ENCODE peak calls at places on chromosomes 16 and 17, in four cellular contexts. D is dorsolateral prefrontal cortex, U is heart left ventricle, V is tibial artery. C is an unnamed sample.

GRCh38 chr17:81083125-81083765 is 48.3 kb downstream of the BAIAP2 start:
- DNase-seq in U (peak; percentile 57), D (no peak), V (no peak), C (no peak)

GRCh38 chr16:66521951-66522771 is 27.8 kb downstream of the TK2 start:
- DNase-seq in V (no peak), D (no peak), U (peak; percentile 54), C (no peak)

GRCh38 chr16:27237229-27238015 is 31.1 kb downstream of the NSMCE1 start:
- DNase-seq in U (no peak), V (peak; percentile 62), D (no peak), C (no peak)

GRCh38 chr17:30333503-30334240 is at the start of gene TMIGD1:
- DNase-seq in U (no peak), D (no peak), V (no peak), C (no peak)

GRCh38 chr17:728911-729310 is 3.5 kb upstream of the TLCD3A start:
- DNase-seq in D (no peak), V (no peak), U (no peak), C (no peak)

GRCh38 chr17:57045868-57046671 is 39.0 kb upstream of the AKAP1 start:
- DNase-seq in D (no peak), U (peak; percentile 18), V (peak; percentile 69), C (no peak)

GRCh38 chr17:39719966-39720365 is 10.4 kb downstream of the MIEN1 start:
- DNase-seq in U (no peak), D (no peak), V (no peak), C (no peak)

GRCh38 chr17:2346475-2346874 is 9.2 kb downstream of the SGSM2 start:
- DNase-seq in D (no peak), V (no peak), U (no peak), C (no peak)

GRCh38 chr17:72404872-72405271 is 284.1 kb downstream of the SOX9 start:
- DNase-seq in U (no peak), V (no peak), D (no peak), C (no peak)

GRCh38 chr16:8110572-8111514 is 479.5 kb downstream of the TMEM114 start:
- DNase-seq in D (no peak), V (no peak), U (no peak), C (no peak)

GRCh38 chr17:68509151-68510057 is 2.8 kb upstream of the PRKAR1A start:
- DNase-seq in D (no peak), V (no peak), U (peak; percentile 66), C (no peak)

GRCh38 chr17:55492951-55493350 is 18.3 kb downstream of the SMIM36 start:
- DNase-seq in V (no peak), U (no peak), D (no peak), C (no peak)

GRCh38 chr17:80585880-80586279 is 41.2 kb downstream of the RPTOR start:
- DNase-seq in V (no peak), U (no peak), D (no peak), C (no peak)

GRCh38 chr16:46650224-46650623 is 29.0 kb upstream of the SHCBP1 start:
- DNase-seq in U (no peak), V (no peak), D (no peak), C (no peak)

GRCh38 chr17:41571561-41572434 is at the start of gene KRT9:
- DNase-seq in U (no peak), V (no peak), D (no peak), C (no peak)

GRCh38 chr17:19006698-19007097 is 2.1 kb upstream of the FAM83G start:
- DNase-seq in U (no peak), V (no peak), D (no peak), C (no peak)

GRCh38 chr16:81778861-81779539 is at the start of gene PLCG2:
- DNase-seq in D (no peak), V (peak; percentile 69), U (peak; percentile 83), C (no peak)

GRCh38 chr16:81784042-81784785 is 5.1 kb downstream of the PLCG2 start:
- DNase-seq in U (no peak), V (no peak), D (no peak), C (no peak)

GRCh38 chr16:81778231-81778630 is 860 bp upstream of the PLCG2 start:
- DNase-seq in U (no peak), V (no peak), D (no peak), C (no peak)

GRCh38 chr16:81779540-81780320 is 639 bp downstream of the PLCG2 start:
- DNase-seq in D (no peak), V (no peak), U (peak; percentile 39), C (no peak)

DNA sequence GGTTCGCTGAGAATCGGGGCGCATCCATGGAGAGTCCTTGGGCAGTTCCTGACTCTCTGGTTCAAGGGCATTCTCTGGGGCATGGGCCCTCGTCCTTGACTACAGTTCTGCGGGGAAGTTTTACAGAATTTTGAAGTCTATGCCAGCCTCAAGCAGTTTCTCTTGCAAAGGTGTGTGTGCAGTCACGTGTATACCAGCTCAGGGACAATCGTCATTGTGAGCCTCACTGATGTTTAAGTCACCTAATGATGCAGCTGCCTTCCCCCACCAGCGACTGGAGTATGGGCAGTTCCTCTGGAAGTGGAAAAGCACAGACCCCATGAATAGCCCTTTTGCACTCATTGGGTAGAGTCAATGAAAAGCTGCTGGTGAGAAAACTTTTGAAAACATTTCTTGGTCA is 1.3 kb downstream of the PLCG2 start:
- DNase-seq in V (no peak), D (no peak), U (no peak), C (no peak)
- H3K4me3 ChIP-seq in V (peak overlapping the region; percentile 57), D (peak overlapping the region; percentile 60), U (peak overlapping the region; percentile 54), C (no peak overlapping the region)

GRCh38 chr17:45021607-45022287 is 29.7 kb downstream of the DCAKD start:
- DNase-seq in V (peak; percentile 80), U (peak; percentile 73), D (no peak), C (no peak)

GRCh38 chr17:45022655-45023339 is 28.6 kb downstream of the DCAKD start:
- DNase-seq in D (no peak), V (no peak), U (no peak), C (no peak)

GRCh38 chr17:45019177-45019711 is 32.2 kb downstream of the DCAKD start:
- DNase-seq in V (no peak), D (no peak), U (peak; percentile 50), C (no peak)

GRCh38 chr17:45020354-45021138 is 30.9 kb downstream of the DCAKD start:
- DNase-seq in V (no peak), D (peak; percentile 68), U (peak; percentile 40), C (no peak)

DNA sequence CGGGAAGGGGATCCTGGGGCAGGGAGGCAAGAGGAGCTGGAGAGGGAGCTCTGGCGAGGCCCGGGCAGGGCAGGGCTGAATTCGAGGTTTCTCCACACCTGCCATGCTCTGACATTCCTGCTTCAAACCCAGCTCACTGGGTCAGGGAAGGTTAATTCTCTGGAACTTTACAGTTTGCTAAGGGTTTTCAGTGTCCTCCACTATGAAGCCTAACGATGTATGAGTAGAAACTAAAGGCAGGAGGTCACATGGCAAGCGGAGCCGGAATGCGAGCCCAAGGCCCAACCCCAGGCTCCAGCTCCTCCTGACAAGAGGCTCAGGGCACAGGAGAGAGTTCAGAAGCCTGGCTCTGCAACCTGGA is 29.2 kb downstream of the DCAKD start:
- DNase-seq in D (no peak), U (no peak), V (no peak), C (no peak)
- TF ChIP-seq CTCF in D (no peak), U (no peak), V (no peak), C (no peak)

GRCh38 chr16:50551243-50551642 is 3.0 kb downstream of the NKD1 start:
- DNase-seq in D (no peak), V (no peak), U (no peak), C (no peak)
- H3K4me3 ChIP-seq in D (no peak overlapping the region), V (peak overlapping the region; percentile 99), U (no peak overlapping the region), C (no peak overlapping the region)

DNA sequence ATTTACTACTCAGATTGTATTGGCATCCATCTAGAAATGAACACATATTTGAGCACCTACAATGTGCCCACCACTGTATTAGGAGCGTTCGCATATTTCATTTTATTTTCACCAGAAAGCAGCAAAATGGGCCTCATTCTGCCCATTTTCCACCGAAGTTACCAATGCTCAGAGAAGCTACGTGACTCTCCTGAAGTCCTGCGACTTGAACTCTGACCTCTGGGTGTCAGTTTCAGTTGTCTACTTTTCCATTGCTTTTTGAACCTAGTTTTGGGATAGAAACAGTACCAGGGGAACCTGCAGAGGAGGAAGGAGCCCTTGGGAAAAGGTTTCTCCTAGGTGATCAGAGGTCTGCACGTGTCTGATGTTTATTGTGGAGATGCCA is 139.1 kb upstream of the SDK2 start:
- DNase-seq in D (no peak), U (no peak), V (no peak), C (no peak)
- TF ChIP-seq CTCF in D (no peak), U (no peak), V (no peak), C (no peak)

GRCh38 chr16:72424776-72425175 is 252.8 kb upstream of the PMFBP1 start:
- DNase-seq in V (no peak), U (no peak), D (no peak), C (no peak)
- H3K4me3 ChIP-seq in V (no peak overlapping the region), U (no peak overlapping the region), D (peak overlapping the region; percentile 66), C (no peak overlapping the region)

GRCh38 chr17:17523001-17523713 is 27.0 kb upstream of the RASD1 start:
- DNase-seq in D (no peak), U (no peak), V (no peak), C (no peak)
- TF ChIP-seq CTCF in D (no peak), U (no peak), V (no peak), C (peak; percentile 1)

DNA sequence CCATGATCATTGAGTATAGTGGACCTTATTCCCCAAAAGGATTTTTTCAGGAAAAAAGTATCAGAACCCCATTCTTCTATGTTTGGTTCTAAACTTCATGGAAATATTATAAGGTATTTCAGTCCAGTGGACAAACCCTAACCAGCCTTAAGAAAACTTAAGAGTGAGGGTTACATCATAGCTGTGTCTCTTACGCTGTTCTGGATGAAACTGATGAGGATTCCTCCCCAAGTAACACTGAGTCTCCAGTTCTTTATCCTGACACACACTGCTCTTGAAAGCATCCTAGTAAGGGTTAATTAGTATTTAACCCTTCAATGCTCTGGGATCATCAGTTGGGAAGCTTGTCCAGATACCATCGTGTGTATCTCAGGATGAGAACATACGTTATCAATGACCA is 5.0 kb downstream of the LYRM1 start:
- DNase-seq in D (no peak), V (no peak), U (no peak), C (no peak)
- H3K4me3 ChIP-seq in D (no peak overlapping the region), V (no peak overlapping the region), U (no peak overlapping the region), C (no peak overlapping the region)

GRCh38 chr16:3789375-3790067 is 72.2 kb upstream of the TRAP1 start:
- DNase-seq in V (no peak), U (no peak), D (no peak), C (no peak)
- TF ChIP-seq CTCF in V (no peak), U (no peak), D (no peak), C (no peak)

DNA sequence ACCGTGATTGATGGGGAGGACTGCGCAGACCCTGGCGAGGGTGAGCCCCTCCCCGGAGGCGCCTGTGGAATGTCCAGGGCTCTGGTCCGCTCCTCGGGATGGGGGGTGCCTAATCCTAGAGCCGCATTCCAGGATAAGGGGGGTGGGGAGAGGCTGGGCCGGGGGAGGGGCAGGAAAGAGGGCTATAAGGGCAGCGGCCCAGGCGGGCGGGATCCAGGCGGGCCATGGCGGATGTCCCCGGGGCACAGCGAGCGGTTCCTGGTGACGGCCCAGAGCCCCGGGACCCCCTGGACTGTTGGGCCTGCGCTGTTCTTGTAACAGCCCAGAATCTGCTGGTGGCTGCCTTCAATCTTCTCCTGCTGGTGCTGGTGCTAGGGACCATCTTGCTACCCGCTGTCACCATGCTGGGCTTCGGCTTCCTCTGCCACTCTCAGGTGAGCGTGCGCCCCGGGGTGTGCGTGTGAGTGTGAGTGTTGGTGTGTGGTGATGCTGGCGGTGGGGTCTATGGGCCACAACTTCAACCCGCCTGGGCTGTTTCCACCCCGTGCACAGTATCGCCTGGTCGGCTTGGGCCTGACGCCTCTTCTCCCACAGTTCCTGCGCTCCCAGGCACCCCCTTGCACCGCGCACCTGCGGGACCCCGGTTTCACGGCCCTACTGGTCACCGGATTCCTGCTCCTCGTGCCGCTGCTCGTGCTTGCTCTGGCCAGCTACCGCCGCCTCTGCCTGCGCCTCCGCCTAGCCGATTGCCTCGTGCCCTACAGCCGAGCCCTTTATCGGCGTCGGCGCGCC is at the start of gene TMEM88:
- DNase-seq in D (no peak), V (no peak), U (peak; percentile 60), C (no peak)
- H3K4me3 ChIP-seq in D (peak within 1 kb of the TSS; percentile 79), V (peak within 1 kb of the TSS; percentile 77), U (peak within 1 kb of the TSS; percentile 68), C (peak within 1 kb of the TSS; percentile 76)

C was measured in AG04449.